ENCODE peak calls at places on chromosomes 7 and 10, in six cellular contexts. D, R, S, O, A and L are unnamed samples.

GRCh38 chr7:103573479-103574058 is 127.6 kb upstream of the SLC26A5 start:
- DNase-seq in D (peak; percentile 24), S (no peak), A (no peak), R (peak; percentile 41), O (no peak), L (no peak)

GRCh38 chr10:7550038-7550437 is 116.7 kb downstream of the ITIH5 start:
- DNase-seq in A (no peak), D (no peak), S (no peak), O (no peak), R (no peak), L (no peak)

GRCh38 chr7:92567460-92567859 is 22.7 kb downstream of the FAM133B start:
- DNase-seq in A (no peak), R (peak; percentile 30), O (no peak), D (no peak), S (no peak), L (no peak)

GRCh38 chr7:152202056-152202455 is 176.6 kb downstream of the GALNT11 start:
- DNase-seq in S (no peak), R (peak; percentile 77), A (no peak), O (no peak), D (no peak), L (no peak)

GRCh38 chr10:96496281-96496925 is 17.3 kb downstream of the TLL2 start:
- DNase-seq in D (no peak), S (no peak), A (no peak), O (no peak), R (peak; percentile 65), L (no peak)

GRCh38 chr10:44911081-44911540 is at the start of gene TMEM72:
- DNase-seq in R (no peak), O (no peak), A (peak; percentile 80), S (no peak), D (no peak), L (no peak)

GRCh38 chr7:11818281-11818680 is 13.7 kb downstream of the THSD7A start:
- DNase-seq in D (no peak), A (no peak), R (no peak), S (no peak), O (no peak), L (no peak)

GRCh38 chr7:41732279-41733062 is 29.6 kb upstream of the INHBA start:
- DNase-seq in R (peak; percentile 40), A (no peak), D (peak; percentile 6), O (no peak), S (no peak), L (no peak)

GRCh38 chr10:123821136-123821535 is 70.5 kb downstream of the CPXM2 start:
- DNase-seq in R (no peak), O (no peak), S (no peak), A (no peak), D (no peak), L (no peak)

GRCh38 chr10:88897019-88897853 is 17.2 kb downstream of the STAMBPL1 start:
- DNase-seq in D (no peak), R (peak; percentile 60), A (peak; percentile 53), S (no peak), O (no peak), L (no peak)

GRCh38 chr7:111752022-111752582 is 189.8 kb upstream of the IMMP2L start:
- DNase-seq in O (peak; percentile 37), R (peak; percentile 67), A (peak; percentile 66), S (no peak), D (peak; percentile 48), L (peak; percentile 30)

GRCh38 chr7:101538596-101539459 is 90.3 kb downstream of the MYL10 start:
- DNase-seq in S (no peak), D (peak; percentile 61), A (peak; percentile 60), O (no peak), R (peak; percentile 50), L (peak; percentile 38)

GRCh38 chr10:3625959-3626751 is 158.9 kb downstream of the KLF6 start:
- DNase-seq in S (no peak), A (no peak), D (peak; percentile 91), R (peak; percentile 61), O (no peak), L (no peak)

GRCh38 chr7:68269410-68269809 is 1272.8 kb downstream of the TYW1 start:
- DNase-seq in S (no peak), D (no peak), O (no peak), A (no peak), R (peak; percentile 27), L (no peak)

GRCh38 chr7:44282601-44283171 is 42.7 kb downstream of the CAMK2B start:
- DNase-seq in A (no peak), S (peak; percentile 39), D (no peak), O (peak; percentile 30), R (no peak), L (peak; percentile 1)

GRCh38 chr10:124864421-124865193 is 63.0 kb downstream of the ABRAXAS2 start:
- DNase-seq in D (no peak), A (peak; percentile 74), O (peak; percentile 90), S (no peak), R (peak; percentile 14), L (no peak)

GRCh38 chr7:81604075-81604807 is 165.6 kb downstream of the HGF start:
- DNase-seq in D (no peak), O (no peak), A (no peak), R (no peak), S (no peak), L (no peak)

GRCh38 chr7:130917669-130918128 is 183.7 kb upstream of the KLF14 start:
- DNase-seq in A (no peak), R (peak; percentile 81), S (no peak), O (no peak), D (no peak), L (no peak)

GRCh38 chr10:126126856-126127255 is 230.5 kb downstream of the FANK1 start:
- DNase-seq in R (no peak), A (peak; percentile 12), D (no peak), S (no peak), O (no peak), L (no peak)

GRCh38 chr7:66033471-66034385 is 41.9 kb upstream of the ASL start:
- DNase-seq in D (no peak), A (no peak), S (no peak), O (no peak), R (peak; percentile 53), L (no peak)

GRCh38 chr7:54542920-54543539 is 855 bp downstream of the VSTM2A start:
- DNase-seq in D (no peak), S (no peak), O (no peak), A (no peak), R (peak; percentile 42), L (no peak)

GRCh38 chr7:158299607-158300006 is 288.0 kb downstream of the PTPRN2 start:
- DNase-seq in S (no peak), D (no peak), O (no peak), A (no peak), R (no peak), L (no peak)

GRCh38 chr7:158295966-158296797 is 291.4 kb downstream of the PTPRN2 start:
- DNase-seq in R (no peak), S (no peak), O (no peak), D (no peak), A (no peak), L (no peak)

GRCh38 chr7:158292948-158293347 is 294.7 kb downstream of the PTPRN2 start:
- DNase-seq in S (no peak), A (no peak), R (no peak), O (no peak), D (no peak), L (no peak)

GRCh38 chr7:158300427-158300826 is 287.2 kb downstream of the PTPRN2 start:
- DNase-seq in O (no peak), R (no peak), S (no peak), A (no peak), D (no peak), L (no peak)

GRCh38 chr7:158296798-158297104 is 290.9 kb downstream of the PTPRN2 start:
- DNase-seq in R (no peak), A (no peak), S (no peak), D (no peak), O (no peak), L (no peak)
- H3K9me3 ChIP-seq in R (peaks cover 3% of the 10 kb centered on the region), A (no peaks in the 10 kb centered on the region), S (no peaks in the 10 kb centered on the region), D (no peaks in the 10 kb centered on the region), O (no peaks in the 10 kb centered on the region), L (no peaks in the 10 kb centered on the region)

GRCh38 chr7:87330942-87331341 is 14.5 kb upstream of the CROT start:
- DNase-seq in O (no peak), R (no peak), D (peak; percentile 13), S (no peak), A (no peak), L (no peak)
- H3K9me3 ChIP-seq in O (peaks cover 51% of the 10 kb centered on the region), R (no peaks in the 10 kb centered on the region), D (peaks cover 21% of the 10 kb centered on the region), S (peaks cover 19% of the 10 kb centered on the region), A (no peaks in the 10 kb centered on the region), L (peaks cover 13% of the 10 kb centered on the region)

GRCh38 chr10:10785627-10786333 is 231.9 kb upstream of the CELF2 start:
- DNase-seq in D (no peak), O (no peak), R (peak; percentile 69), S (no peak), A (no peak), L (no peak)

GRCh38 chr10:10778959-10779358 is 238.7 kb upstream of the CELF2 start:
- DNase-seq in R (peak; percentile 59), S (no peak), O (no peak), D (no peak), A (no peak), L (no peak)

GRCh38 chr10:10786334-10787090 is 231.2 kb upstream of the CELF2 start:
- DNase-seq in S (no peak), R (peak; percentile 81), A (no peak), D (no peak), O (no peak), L (no peak)

GRCh38 chr10:10780746-10781145 is 236.9 kb upstream of the CELF2 start:
- DNase-seq in S (no peak), D (no peak), R (peak; percentile 58), O (no peak), A (no peak), L (no peak)

GRCh38 chr10:10782603-10783002 is 235.1 kb upstream of the CELF2 start:
- DNase-seq in R (no peak), S (no peak), D (no peak), A (no peak), O (no peak), L (no peak)
- H3K9me3 ChIP-seq in R (no peaks in the 10 kb centered on the region), S (no peaks in the 10 kb centered on the region), D (no peaks in the 10 kb centered on the region), A (no peaks in the 10 kb centered on the region), O (no peaks in the 10 kb centered on the region), L (no peaks in the 10 kb centered on the region)

GRCh38 chr7:145092766-145093165 is 256.9 kb upstream of the TPK1 start:
- DNase-seq in S (no peak), A (no peak), D (no peak), O (no peak), R (no peak), L (no peak)
- H3K9me3 ChIP-seq in S (no peaks in the 10 kb centered on the region), A (no peaks in the 10 kb centered on the region), D (no peaks in the 10 kb centered on the region), O (no peaks in the 10 kb centered on the region), R (no peaks in the 10 kb centered on the region), L (no peaks in the 10 kb centered on the region)

DNA sequence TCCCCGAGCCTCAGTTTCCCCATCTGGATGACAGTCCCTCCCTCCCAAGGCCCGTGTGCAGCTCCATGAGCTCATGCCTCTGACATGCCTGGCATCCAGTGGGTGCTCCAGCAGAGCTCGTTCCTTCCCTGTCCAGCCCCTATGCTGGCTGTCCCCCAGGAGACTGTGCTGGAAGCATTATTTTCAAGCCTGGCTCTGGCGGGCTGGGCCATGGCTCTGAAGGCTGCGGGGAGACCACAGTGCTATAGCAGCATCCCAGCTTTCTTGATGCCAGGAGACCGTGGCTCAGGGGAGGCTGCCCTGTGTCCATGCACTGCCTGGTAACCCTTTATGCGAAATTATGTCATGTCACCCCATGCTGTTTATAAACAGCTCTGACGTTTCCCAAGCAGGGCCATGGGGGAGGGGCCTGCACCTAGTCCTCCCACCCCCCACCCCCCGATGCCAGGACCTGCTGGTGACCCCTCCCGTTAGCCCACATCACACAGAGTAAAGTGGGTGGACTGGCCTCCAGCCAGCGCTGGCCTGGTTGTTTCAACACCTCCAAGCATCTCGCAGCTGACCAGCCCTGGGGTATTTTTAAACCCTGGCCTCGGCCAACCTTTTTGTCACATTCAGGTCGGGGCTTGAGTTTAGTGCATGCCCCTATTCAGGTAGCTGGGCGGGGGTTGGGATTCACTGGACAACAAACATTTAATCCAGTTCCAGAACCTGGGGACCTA is 105.9 kb upstream of the ZNF716 start:
- DNase-seq in R (no peak), O (peak; percentile 89), D (no peak), A (no peak), S (no peak), L (no peak)
- H3K9me3 ChIP-seq in R (no peaks in the 10 kb centered on the region), O (no peaks in the 10 kb centered on the region), D (no peaks in the 10 kb centered on the region), A (no peaks in the 10 kb centered on the region), S (no peaks in the 10 kb centered on the region), L (no peaks in the 10 kb centered on the region)